ENCODE peak calls at places on chromosomes 1 and 21, in ten cellular contexts. L is neural progenitor cell, Q is psoas muscle, R is upper lobe of right lung, S is A549, C is transverse colon, Y is fibroblast of the aortic adventitia, I is suprapubic skin, Z is H1, E is HFF-Myc. P is an unnamed sample.

GRCh38 chr21:45366931-45367401 is 38.0 kb upstream of the COL18A1 start:
- DNase-seq in L (no peak), Q (peak; percentile 73), R (no peak), S (peak; percentile 76), C (peak; percentile 55), Y (peak; percentile 91), I (no peak), Z (no peak), E (peak; percentile 67), P (no peak)

GRCh38 chr1:93668121-93668520 is 13.5 kb downstream of the BCAR3 start:
- DNase-seq in L (no peak), Q (no peak), R (no peak), S (no peak), C (no peak), Y (no peak), I (no peak), Z (no peak), E (no peak), P (no peak)

GRCh38 chr21:16942703-16943102 is 570.1 kb upstream of the CXADR start:
- DNase-seq in L (peak; percentile 63), Q (no peak), R (no peak), S (no peak), C (no peak), Y (peak; percentile 15), I (no peak), Z (peak; percentile 51), E (no peak), P (no peak)

GRCh38 chr1:183306317-183307042 is 111.7 kb downstream of the NMNAT2 start:
- DNase-seq in L (peak; percentile 40), Q (no peak), R (no peak), S (peak; percentile 33), C (no peak), Y (no peak), I (no peak), Z (no peak), E (no peak), P (no peak)

GRCh38 chr1:57411262-57411661 is 12.6 kb downstream of the DAB1 start:
- DNase-seq in L (no peak), Q (no peak), R (no peak), S (no peak), C (no peak), Y (peak; percentile 23), I (no peak), Z (no peak), E (peak; percentile 37), P (no peak)

GRCh38 chr1:59445040-59445439 is 148.1 kb downstream of the FGGY start:
- DNase-seq in L (no peak), Q (peak; percentile 36), R (peak; percentile 77), S (no peak), C (peak; percentile 45), Y (peak; percentile 67), I (no peak), Z (no peak), E (no peak), P (no peak)

GRCh38 chr1:228870041-228870713 is 134.9 kb downstream of the RHOU start:
- DNase-seq in L (no peak), Q (no peak), R (no peak), S (no peak), C (no peak), Y (no peak), I (no peak), Z (no peak), E (no peak), P (no peak)

GRCh38 chr21:19648376-19648775 is 1244.8 kb upstream of the TMPRSS15 start:
- DNase-seq in L (no peak), Q (no peak), R (no peak), S (no peak), C (no peak), Y (no peak), I (no peak), Z (no peak), E (no peak), P (no peak)

GRCh38 chr21:31509108-31510017 is 150.1 kb upstream of the SOD1 start:
- DNase-seq in L (peak; percentile 38), Q (no peak), R (no peak), S (peak; percentile 44), C (peak; percentile 29), Y (no peak), I (no peak), Z (peak; percentile 85), E (no peak), P (peak; percentile 43)

GRCh38 chr21:42523941-42524340 is 10.3 kb downstream of the SLC37A1 start:
- DNase-seq in L (no peak), Q (no peak), R (no peak), S (no peak), C (no peak), Y (no peak), I (no peak), Z (no peak), E (no peak), P (no peak)
- H3K4me3 ChIP-seq in L (no peak overlapping the region), Q (peak overlapping the region; percentile 47), R (no peak overlapping the region), S (no peak overlapping the region), C (no peak overlapping the region), Y (no peak overlapping the region), I (no peak overlapping the region), Z (no peak overlapping the region), E (no peak overlapping the region), P (peak overlapping the region; percentile 35)

GRCh38 chr1:179588425-179589024 is 3.1 kb upstream of the TDRD5 start:
- DNase-seq in L (no peak), Q (no peak), R (no peak), S (no peak), C (no peak), Y (no peak), I (no peak), Z (no peak), E (no peak), P (no peak)

GRCh38 chr1:179589524-179589923 is 2.1 kb upstream of the TDRD5 start:
- DNase-seq in L (no peak), Q (no peak), R (no peak), S (no peak), C (no peak), Y (no peak), I (no peak), Z (no peak), E (no peak), P (no peak)

GRCh38 chr1:179583869-179584268 is 7.8 kb upstream of the TDRD5 start:
- DNase-seq in L (no peak), Q (no peak), R (no peak), S (no peak), C (no peak), Y (no peak), I (no peak), Z (no peak), E (no peak), P (no peak)

GRCh38 chr1:179587336-179587735 is 4.3 kb upstream of the TDRD5 start:
- DNase-seq in L (no peak), Q (no peak), R (no peak), S (no peak), C (no peak), Y (no peak), I (no peak), Z (no peak), E (no peak), P (no peak)

DNA sequence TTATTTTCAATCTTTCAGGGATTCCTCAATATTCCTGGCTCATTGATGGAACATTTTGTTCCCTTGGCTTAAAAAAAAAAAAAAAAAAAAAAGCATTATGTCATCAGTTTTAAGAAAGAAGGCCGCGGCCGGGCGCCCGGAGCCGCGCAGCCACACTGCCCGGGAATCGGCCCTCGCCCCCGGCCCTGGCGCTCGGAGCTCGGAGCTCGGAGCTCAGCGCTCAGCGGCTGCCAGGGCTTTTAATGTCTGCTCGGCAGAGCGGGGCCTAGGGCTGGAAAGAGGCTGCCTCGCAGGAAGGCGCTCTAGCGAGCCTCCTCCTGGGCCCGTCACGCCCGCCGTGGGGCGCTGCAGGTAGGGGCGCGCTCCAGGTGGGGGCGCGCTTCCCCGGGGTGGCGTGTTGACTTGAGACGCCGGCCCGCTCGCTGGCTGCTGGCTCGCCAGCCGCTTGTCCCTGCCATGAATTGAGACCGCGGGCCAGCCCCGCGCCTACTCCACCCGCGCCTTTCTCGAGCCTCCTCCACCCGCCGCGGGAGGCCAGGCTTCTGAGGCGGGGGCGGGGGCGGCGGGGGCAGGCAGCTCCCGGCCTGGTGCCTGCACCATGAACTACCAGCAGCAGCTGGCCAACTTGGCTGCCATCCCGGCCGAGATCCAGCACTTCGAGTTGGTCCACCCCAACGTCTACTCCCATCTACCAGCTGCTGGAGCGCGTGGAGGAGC is 5.4 kb upstream of the TDRD5 start:
- DNase-seq in L (peak; percentile 85), Q (peak; percentile 56), R (peak; percentile 78), S (peak; percentile 44), C (peak; percentile 65), Y (peak; percentile 6), I (peak; percentile 78), Z (peak; percentile 84), E (no peak), P (no peak)
- TF ChIP-seq CTCF in L (peak; percentile 73), Q (no peak), R (peak; percentile 44), S (peak; percentile 79), C (peak; percentile 70), Y (no peak), I (peak; percentile 60), Z (peak; percentile 61), E (peak; percentile 34), P (no peak)

DNA sequence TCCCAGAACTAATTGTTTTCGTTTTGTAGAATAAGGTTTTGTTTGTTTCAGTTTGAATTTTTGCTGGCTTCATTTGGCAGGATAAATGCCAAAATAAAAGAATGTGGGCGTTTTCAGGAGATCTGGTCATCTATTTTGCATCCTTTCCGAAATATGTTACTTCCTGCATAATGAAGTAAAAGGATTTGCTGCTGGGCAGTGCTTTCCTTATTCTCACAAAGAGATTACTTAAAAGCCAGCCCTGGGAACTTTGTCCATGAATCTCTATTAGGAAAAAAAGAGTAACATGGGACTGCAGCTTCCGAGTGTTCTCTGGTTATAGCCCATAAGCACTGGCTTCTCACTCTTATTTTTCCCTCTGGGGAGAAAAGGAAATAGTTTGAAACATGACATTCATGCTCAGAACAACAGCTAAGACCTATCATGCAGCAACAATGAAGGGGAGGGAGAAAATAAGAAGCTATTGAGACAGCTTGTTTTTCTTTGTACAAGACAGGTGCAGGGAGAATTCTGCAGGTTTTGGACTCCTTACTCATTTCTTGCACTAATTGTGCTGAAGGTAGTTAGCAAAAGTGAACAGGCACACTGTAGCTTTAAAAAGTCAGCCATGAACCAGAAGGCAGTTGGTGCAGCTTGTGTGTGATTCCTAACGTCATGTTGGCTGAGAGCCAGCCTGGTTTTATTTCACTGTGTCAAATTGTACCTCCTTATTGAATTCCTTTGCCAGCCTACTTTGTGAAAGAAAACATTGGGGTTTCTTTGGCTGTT is at the start of gene SAMD13:
- DNase-seq in L (peak; percentile 16), Q (peak; percentile 50), R (no peak), S (peak; percentile 18), C (peak; percentile 90), Y (peak; percentile 75), I (peak; percentile 79), Z (no peak), E (peak; percentile 77), P (no peak)
- H3K4me3 ChIP-seq in L (peak within 1 kb of the TSS; percentile 26), Q (peak within 1 kb of the TSS; percentile 96), R (peak within 1 kb of the TSS; percentile 39), S (peak within 1 kb of the TSS; percentile 42), C (peak within 1 kb of the TSS; percentile 35), Y (peak within 1 kb of the TSS; percentile 5), I (peak within 1 kb of the TSS; percentile 37), Z (peak within 1 kb of the TSS; percentile 21), E (peak within 1 kb of the TSS; percentile 29), P (peak within 1 kb of the TSS; percentile 3)

GRCh38 chr1:110477445-110477957 is 26.6 kb downstream of the PROK1 start:
- DNase-seq in L (peak; percentile 28), Q (no peak), R (no peak), S (peak; percentile 50), C (no peak), Y (no peak), I (no peak), Z (no peak), E (no peak), P (no peak)
- TF ChIP-seq CTCF in L (peak; percentile 30), Q (no peak), R (peak; percentile 7), S (peak; percentile 23), C (no peak), Y (peak; percentile 22), I (no peak), Z (peak; percentile 63), E (peak; percentile 6), P (peak; percentile 51)

P was measured in GM12864.